ENCODE peak calls at places on chromosomes 13 and 19, in eight cellular contexts. P is GM13976, D is DND-41, H is lower leg skin, C is dorsolateral prefrontal cortex, Z is mucosa of descending colon, L is pancreas, F is type B pancreatic cell. Y is an unnamed sample.

GRCh38 chr13:28347456-28348371 is 147.2 kb downstream of the FLT1 start:
- DNase-seq in P (no peak), D (peak; percentile 58), H (no peak), C (no peak), Z (no peak), L (no peak), F (no peak), Y (no peak)

GRCh38 chr13:93158565-93158964 is 68.0 kb upstream of the GPC6 start:
- DNase-seq in P (no peak), D (no peak), H (no peak), C (no peak), Z (no peak), L (no peak), F (no peak), Y (no peak)

GRCh38 chr13:30453727-30454126 is 12.0 kb downstream of the HMGB1 start:
- DNase-seq in P (no peak), D (no peak), H (no peak), C (no peak), Z (no peak), L (no peak), F (no peak), Y (no peak)

GRCh38 chr13:113774177-113775107 is 15.4 kb downstream of the TMEM255B start:
- DNase-seq in P (no peak), D (no peak), H (peak; percentile 21), C (no peak), Z (no peak), L (no peak), F (no peak), Y (no peak)

GRCh38 chr13:65111223-65111622 is 2118.9 kb downstream of the PCDH9 start:
- DNase-seq in P (no peak), D (no peak), H (no peak), C (no peak), Z (no peak), L (no peak), F (no peak), Y (no peak)

GRCh38 chr19:12194827-12195500 is 32.1 kb downstream of the ZNF136 start:
- DNase-seq in P (peak; percentile 51), D (no peak), H (peak; percentile 93), C (peak; percentile 94), Z (peak; percentile 85), L (peak; percentile 97), F (no peak), Y (no peak)

GRCh38 chr13:21124853-21125252 is 51.5 kb downstream of the SKA3 start:
- DNase-seq in P (no peak), D (peak; percentile 78), H (peak; percentile 40), C (peak; percentile 51), Z (no peak), L (no peak), F (peak; percentile 81), Y (peak; percentile 88)

GRCh38 chr19:13832096-13832495 is 36.9 kb downstream of the ZSWIM4 start:
- DNase-seq in P (no peak), D (no peak), H (no peak), C (no peak), Z (no peak), L (no peak), F (no peak), Y (no peak)

GRCh38 chr19:41298327-41298964 is 11.5 kb upstream of the CCDC97 start:
- DNase-seq in P (no peak), D (no peak), H (peak; percentile 90), C (no peak), Z (peak; percentile 86), L (no peak), F (no peak), Y (peak; percentile 92)

GRCh38 chr19:48991823-48992570 is 1.1 kb downstream of the GYS1 start:
- DNase-seq in P (peak; percentile 61), D (peak; percentile 30), H (peak; percentile 93), C (no peak), Z (no peak), L (peak; percentile 47), F (no peak), Y (no peak)

GRCh38 chr13:42985312-42986175 is 6.5 kb downstream of the EPSTI1 start:
- DNase-seq in P (no peak), D (no peak), H (no peak), C (no peak), Z (peak; percentile 78), L (no peak), F (no peak), Y (no peak)

GRCh38 chr19:20359933-20360720 is 193.1 kb downstream of the ZNF486 start:
- DNase-seq in P (no peak), D (peak; percentile 16), H (no peak), C (no peak), Z (no peak), L (peak; percentile 49), F (no peak), Y (no peak)

GRCh38 chr19:55585658-55586339 is 5.2 kb upstream of the ZNF579 start:
- DNase-seq in P (peak; percentile 65), D (peak; percentile 83), H (peak; percentile 89), C (peak; percentile 85), Z (peak; percentile 77), L (peak; percentile 76), F (peak; percentile 87), Y (peak; percentile 92)

GRCh38 chr19:12748489-12748888 is 3.1 kb upstream of the BEST2 start:
- DNase-seq in P (no peak), D (no peak), H (no peak), C (no peak), Z (no peak), L (no peak), F (no peak), Y (no peak)

GRCh38 chr13:98563071-98563470 is 13.8 kb downstream of the STK24 start:
- DNase-seq in P (no peak), D (peak; percentile 46), H (no peak), C (no peak), Z (no peak), L (no peak), F (no peak), Y (no peak)

GRCh38 chr13:29908411-29908810 is 58.0 kb upstream of the UBL3 start:
- DNase-seq in P (no peak), D (no peak), H (peak; percentile 92), C (no peak), Z (no peak), L (no peak), F (no peak), Y (peak; percentile 66)

GRCh38 chr13:56861472-56861871 is 279.2 kb upstream of the PRR20A start:
- DNase-seq in P (no peak), D (no peak), H (no peak), C (no peak), Z (no peak), L (no peak), F (no peak), Y (no peak)

GRCh38 chr19:16588824-16589577 is 16.8 kb upstream of the SLC35E1 start:
- DNase-seq in P (no peak), D (no peak), H (no peak), C (no peak), Z (peak; percentile 40), L (no peak), F (no peak), Y (no peak)

GRCh38 chr19:7833225-7834156 is 3.5 kb downstream of the EVI5L start:
- DNase-seq in P (no peak), D (no peak), H (peak; percentile 94), C (peak; percentile 69), Z (peak; percentile 92), L (peak; percentile 67), F (no peak), Y (no peak)

GRCh38 chr13:99425485-99426341 is 75.6 kb upstream of the TM9SF2 start:
- DNase-seq in P (peak; percentile 77), D (peak; percentile 88), H (peak; percentile 84), C (no peak), Z (peak; percentile 81), L (no peak), F (no peak), Y (no peak)

GRCh38 chr19:52646571-52647222 is 8.5 kb upstream of the ZNF83 start:
- DNase-seq in P (no peak), D (no peak), H (no peak), C (no peak), Z (no peak), L (no peak), F (no peak), Y (no peak)

GRCh38 chr19:29596885-29597525 is 9.1 kb upstream of the POP4 start:
- DNase-seq in P (no peak), D (no peak), H (no peak), C (peak; percentile 17), Z (no peak), L (no peak), F (no peak), Y (no peak)
- TF ChIP-seq CTCF in P (no peak), D (peak; percentile 48), H (no peak), C (peak; percentile 61), Z (no peak), L (no peak), F (peak; percentile 67), Y (peak; percentile 38)

GRCh38 chr19:43224855-43225253 is 19.4 kb upstream of the PSG4 start:
- DNase-seq in P (no peak), D (no peak), H (no peak), C (no peak), Z (no peak), L (no peak), F (no peak), Y (no peak)

GRCh38 chr19:43229315-43229714 is 23.9 kb upstream of the PSG4 start:
- DNase-seq in P (no peak), D (no peak), H (no peak), C (no peak), Z (no peak), L (no peak), F (no peak), Y (no peak)
- TF ChIP-seq CTCF in P (no peak), D (no peak), H (no peak), C (no peak), Z (no peak), L (no peak), F (no peak), Y (no peak)

GRCh38 chr13:26971990-26972888 is 199.4 kb downstream of the USP12 start:
- DNase-seq in P (no peak), D (peak; percentile 10), H (no peak), C (no peak), Z (peak; percentile 84), L (peak; percentile 63), F (no peak), Y (no peak)
- TF ChIP-seq CTCF in P (peak; percentile 40), D (peak; percentile 54), H (no peak), C (no peak), Z (peak; percentile 50), L (peak; percentile 28), F (peak; percentile 47), Y (peak; percentile 42)

DNA sequence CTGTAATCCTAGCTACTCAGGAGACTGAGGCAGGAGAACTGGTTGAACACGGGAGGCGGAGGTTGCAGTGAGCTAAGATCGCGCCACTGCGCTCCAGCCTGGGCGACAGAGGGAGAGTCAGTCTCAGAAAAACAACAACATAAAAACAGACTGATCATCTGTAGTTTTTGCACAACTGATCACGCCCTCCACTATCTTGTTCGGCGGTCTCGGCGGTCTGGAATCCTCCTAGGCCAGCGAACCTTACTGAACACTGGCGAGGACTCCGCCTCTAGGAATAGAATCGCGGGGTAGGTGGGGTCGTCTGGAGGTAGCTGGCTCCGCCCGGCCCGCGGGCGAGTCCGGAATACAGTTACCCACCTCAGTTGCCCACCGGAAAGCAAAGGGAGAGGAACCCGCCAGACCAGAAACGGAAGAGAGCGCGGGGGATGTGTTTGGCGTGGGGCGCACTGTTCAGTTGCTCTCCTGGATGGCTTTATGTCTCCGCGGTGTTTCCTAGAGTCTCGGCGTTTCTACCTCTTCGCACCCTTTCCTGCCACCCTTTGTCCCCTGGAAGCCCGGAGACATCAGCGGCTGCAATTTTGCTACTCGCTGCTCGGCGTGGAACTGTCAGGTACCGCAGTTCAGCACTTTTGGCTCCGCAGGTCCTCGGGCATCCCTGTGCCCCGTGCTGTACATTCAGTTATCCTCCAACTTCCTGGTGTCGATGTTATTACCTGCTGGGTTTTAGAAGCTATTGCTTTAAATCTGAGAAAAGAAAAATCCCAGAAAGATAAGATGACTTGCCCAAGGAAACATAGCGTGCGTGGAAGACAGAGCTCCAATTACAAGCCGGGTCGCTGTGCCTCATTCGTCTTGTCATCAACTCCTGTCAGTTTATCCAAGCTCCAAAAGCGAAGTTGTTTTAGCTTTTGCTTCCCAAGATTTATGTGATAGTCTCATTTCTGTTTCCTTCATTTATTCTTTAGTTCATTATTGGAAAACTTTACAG is 24.9 kb upstream of the HNRNPA1L2 start:
- DNase-seq in P (peak; percentile 87), D (peak; percentile 93), H (peak; percentile 95), C (peak; percentile 86), Z (peak; percentile 89), L (peak; percentile 84), F (peak; percentile 91), Y (peak; percentile 92)
- TF ChIP-seq CTCF in P (no peak), D (no peak), H (no peak), C (peak; percentile 25), Z (no peak), L (no peak), F (no peak), Y (no peak)